ENCODE peak calls at places on chromosome 21, in nine cellular contexts. C is left ventricle myocardium inferior, X is nephron progenitor cell, H is AG09309, K is H9, M is astrocyte of the spinal cord, S is neural crest cell, F is left lung, R is body of pancreas. J is an unnamed sample.

GRCh38 chr21:20341431-20341830 is 656.8 kb upstream of the NCAM2 start:
- DNase-seq in H (no peak), C (no peak), K (no peak), M (no peak), F (no peak), R (no peak), X (no peak), S (no peak), J (no peak)

GRCh38 chr21:44478124-44478800 is 23.0 kb downstream of the LRRC3 start:
- DNase-seq in F (peak; percentile 17), R (no peak), M (no peak), C (no peak), X (no peak), H (no peak), S (no peak), K (no peak), J (no peak)

GRCh38 chr21:21175798-21176334 is 177.7 kb downstream of the NCAM2 start:
- DNase-seq in C (no peak), H (no peak), F (no peak), X (no peak), R (no peak), S (no peak), K (no peak), M (peak; percentile 27), J (no peak)

GRCh38 chr21:16072692-16073091 is 342.9 kb downstream of the USP25 start:
- DNase-seq in X (no peak), K (no peak), M (peak; percentile 87), H (peak; percentile 80), S (no peak), R (no peak), F (no peak), C (no peak), J (no peak)

GRCh38 chr21:14955936-14956520 is 108.8 kb downstream of the NRIP1 start:
- DNase-seq in K (no peak), C (no peak), X (no peak), M (no peak), R (no peak), F (no peak), H (no peak), S (no peak), J (no peak)

GRCh38 chr21:15841856-15842564 is 112.2 kb downstream of the USP25 start:
- DNase-seq in S (no peak), C (no peak), K (no peak), M (peak; percentile 80), H (peak; percentile 21), F (no peak), X (no peak), R (no peak), J (no peak)

GRCh38 chr21:43188712-43189151 is 19.9 kb downstream of the CRYAA start:
- DNase-seq in K (no peak), C (no peak), F (peak; percentile 16), R (peak; percentile 56), S (no peak), X (no peak), H (no peak), M (no peak), J (no peak)

GRCh38 chr21:27580276-27580675 is 613.4 kb upstream of the ADAMTS5 start:
- DNase-seq in R (no peak), F (no peak), K (no peak), X (no peak), M (peak; percentile 50), S (no peak), C (no peak), H (no peak), J (no peak)

GRCh38 chr21:42460391-42461184 is 35.4 kb downstream of the RSPH1 start:
- DNase-seq in R (peak; percentile 31), K (peak; percentile 50), F (no peak), M (no peak), C (no peak), H (no peak), S (no peak), X (no peak), J (peak; percentile 51)

GRCh38 chr21:20259035-20259867 is 739.0 kb upstream of the NCAM2 start:
- DNase-seq in M (no peak), R (no peak), S (no peak), K (no peak), H (no peak), X (no peak), C (no peak), F (no peak), J (no peak)

GRCh38 chr21:29144736-29145353 is 14.4 kb downstream of the MAP3K7CL start:
- DNase-seq in M (no peak), K (no peak), H (no peak), S (no peak), X (no peak), R (no peak), C (no peak), F (no peak), J (no peak)

GRCh38 chr21:44618504-44618903 is 6.6 kb downstream of the KRTAP10-8 start:
- DNase-seq in H (no peak), R (no peak), C (peak; percentile 49), F (no peak), K (peak; percentile 68), M (no peak), X (no peak), S (no peak), J (no peak)

GRCh38 chr21:33813832-33814231 is 101.8 kb downstream of the ATP5PO start:
- DNase-seq in C (no peak), R (no peak), H (no peak), X (no peak), F (no peak), M (no peak), K (no peak), S (no peak), J (no peak)

DNA sequence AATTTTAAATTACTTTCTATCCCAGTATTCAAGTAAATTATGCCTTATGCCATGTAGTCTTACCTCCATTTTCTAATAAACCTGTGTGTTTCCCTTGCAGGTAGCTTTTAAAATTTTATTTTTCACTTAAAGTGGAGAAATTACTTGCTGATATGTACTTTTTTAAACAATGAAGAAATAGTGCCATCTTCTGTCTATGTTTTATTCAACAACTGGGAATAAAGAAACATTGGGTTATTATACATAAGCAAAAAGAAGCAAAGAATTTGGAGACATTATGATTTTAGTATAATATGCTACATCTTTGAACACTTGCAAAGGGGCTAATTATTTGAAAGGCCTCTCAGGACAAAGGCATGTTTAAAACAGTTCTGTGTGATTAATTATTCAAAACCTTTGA is 1912.9 kb downstream of the MRPL39 start:
- DNase-seq in C (no peak), S (no peak), H (no peak), X (no peak), K (no peak), M (no peak), F (no peak), R (no peak), J (no peak)
- TF ChIP-seq CTCF in C (peak; percentile 24), S (no peak), H (no peak), X (no peak), K (no peak), M (no peak), F (no peak), R (no peak), J (no peak)

DNA sequence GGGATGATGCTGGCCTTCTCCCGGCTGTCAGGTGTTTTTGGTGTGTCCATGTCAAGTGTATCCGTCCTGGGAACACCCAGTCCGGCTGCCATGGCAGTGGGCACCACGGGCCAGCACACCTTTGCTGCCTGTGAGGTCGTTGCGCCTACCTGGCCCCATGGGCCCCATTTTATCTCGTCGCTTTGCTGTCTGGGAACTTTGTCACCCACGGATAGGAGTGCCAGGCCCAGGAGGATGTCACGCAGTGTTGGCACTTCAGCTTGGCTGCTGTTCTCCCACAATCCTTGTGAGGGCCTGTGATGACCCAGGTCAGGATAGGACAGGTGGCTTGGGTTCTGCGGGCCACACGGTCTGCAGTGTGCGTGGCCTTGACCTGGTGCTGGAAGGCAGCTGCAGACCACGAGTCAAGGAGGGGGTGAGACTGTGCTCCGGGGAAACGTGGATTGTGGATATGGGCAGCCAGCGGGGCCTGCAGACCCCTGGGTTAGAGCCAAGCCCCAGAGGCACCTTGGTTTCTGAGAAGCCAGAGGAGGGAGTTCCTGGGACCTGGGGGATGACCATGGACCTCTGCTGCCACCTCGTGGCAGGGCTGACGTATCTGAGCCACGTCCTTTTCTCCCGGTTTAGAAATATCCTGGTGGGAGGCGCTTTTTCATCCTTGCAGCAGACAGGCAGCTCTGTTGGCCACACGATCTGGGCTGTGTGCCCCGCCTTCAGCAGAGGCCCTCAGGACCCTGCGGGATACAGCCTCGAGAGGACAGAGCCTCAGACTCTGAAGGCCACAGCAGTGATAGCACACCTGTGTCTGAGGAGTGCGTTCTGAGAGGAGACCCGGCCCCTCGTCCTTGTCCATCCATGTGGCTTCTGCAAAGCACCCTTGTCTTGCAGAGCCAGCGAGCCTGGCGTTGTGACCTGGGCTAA is 161.1 kb upstream of the COL6A1 start:
- DNase-seq in R (peak; percentile 77), K (peak; percentile 93), F (peak; percentile 80), H (peak; percentile 62), X (peak; percentile 90), S (peak; percentile 80), C (peak; percentile 65), M (peak; percentile 91), J (peak; percentile 87)
- TF ChIP-seq CTCF in R (peak; percentile 68), K (peak; percentile 95), F (peak; percentile 82), H (peak; percentile 93), X (peak; percentile 86), S (peak; percentile 92), C (peak; percentile 84), M (peak; percentile 88), J (peak; percentile 71)

GRCh38 chr21:17640821-17641220 is 28.1 kb upstream of the BTG3 start:
- DNase-seq in H (no peak), C (no peak), K (no peak), F (no peak), M (no peak), R (no peak), S (no peak), X (no peak), J (no peak)

GRCh38 chr21:17636711-17637110 is 24.0 kb upstream of the BTG3 start:
- DNase-seq in R (no peak), X (no peak), S (no peak), F (no peak), M (no peak), H (no peak), K (no peak), C (no peak), J (no peak)
- TF ChIP-seq CTCF in R (no peak), X (no peak), S (no peak), F (no peak), M (no peak), H (no peak), K (no peak), C (no peak), J (no peak)

GRCh38 chr21:41367598-41368360 is 6.0 kb downstream of the MX2 start:
- DNase-seq in C (no peak), S (no peak), X (no peak), R (no peak), M (no peak), K (no peak), H (no peak), F (no peak), J (peak; percentile 86)

GRCh38 chr21:41369915-41370839 is 8.3 kb downstream of the MX2 start:
- DNase-seq in R (no peak), S (no peak), X (no peak), C (peak; percentile 31), M (no peak), H (no peak), F (no peak), K (no peak), J (peak; percentile 64)

GRCh38 chr21:41368361-41369104 is 6.7 kb downstream of the MX2 start:
- DNase-seq in X (no peak), R (no peak), M (no peak), S (no peak), C (no peak), H (no peak), F (no peak), K (no peak), J (no peak)

GRCh38 chr21:41370840-41371697 is 9.2 kb downstream of the MX2 start:
- DNase-seq in R (no peak), C (no peak), S (no peak), F (no peak), K (no peak), X (no peak), H (peak; percentile 7), M (no peak), J (no peak)

GRCh38 chr21:41369105-41369914 is 7.5 kb downstream of the MX2 start:
- DNase-seq in M (no peak), X (peak; percentile 70), C (peak; percentile 49), F (no peak), S (peak; percentile 14), K (peak; percentile 80), R (no peak), H (no peak), J (peak; percentile 68)
- TF ChIP-seq CTCF in M (no peak), X (peak; percentile 7), C (no peak), F (no peak), S (peak; percentile 23), K (peak; percentile 58), R (no peak), H (no peak), J (no peak)

J was measured in GM20000.